ENCODE peak calls at places on chromosomes 1 and 21, in six cellular contexts. N, Q, C, G, I and M are unnamed samples. For H3K4me1, the result is how much of the 10 kb centered on the place peaks cover.

GRCh38 chr1:1157914-1158710 is 15.6 kb upstream of the TTLL10 start:
- DNase-seq in N (peak), Q (peak), C (peak), G (no peak), I (peak), M (no peak)

GRCh38 chr21:27423906-27424595 is 457.2 kb upstream of the ADAMTS5 start:
- DNase-seq in N (peak), Q (no peak), C (peak), G (no peak), I (no peak), M (no peak)

GRCh38 chr1:3907031-3907534 is 7.0 kb upstream of the C1orf174 start:
- DNase-seq in N (no peak), Q (no peak), C (peak), G (no peak), I (no peak), M (no peak)

GRCh38 chr1:17075470-17076255 is 21.8 kb upstream of the SDHB start:
- DNase-seq in N (peak), Q (no peak), C (peak), G (peak), I (no peak), M (no peak)

GRCh38 chr1:61506944-61507343 is 218.0 kb downstream of the TM2D1 start:
- DNase-seq in N (no peak), Q (no peak), C (no peak), G (no peak), I (no peak), M (no peak)

GRCh38 chr1:214581785-214582184 is 21.2 kb upstream of the CENPF start:
- DNase-seq in N (peak), Q (no peak), C (peak), G (no peak), I (no peak), M (no peak)

GRCh38 chr1:26696645-26697440 is 1.0 kb downstream of the ARID1A start:
- DNase-seq in N (peak), Q (peak), C (no peak), G (peak), I (peak), M (no peak)

GRCh38 chr1:222334026-222334680 is 213.8 kb downstream of the HHIPL2 start:
- DNase-seq in N (peak), Q (no peak), C (no peak), G (no peak), I (no peak), M (no peak)

GRCh38 chr1:154493276-154493675 is 8.7 kb upstream of the TDRD10 start:
- DNase-seq in N (no peak), Q (peak), C (peak), G (no peak), I (no peak), M (no peak)

GRCh38 chr1:222243902-222244301 is 304.0 kb downstream of the HHIPL2 start:
- DNase-seq in N (no peak), Q (no peak), C (no peak), G (no peak), I (no peak), M (no peak)

GRCh38 chr1:79197421-79197820 is 190.9 kb upstream of the ADGRL4 start:
- DNase-seq in N (peak), Q (no peak), C (peak), G (peak), I (no peak), M (no peak)

GRCh38 chr21:28066051-28066450 is 926.6 kb downstream of the LTN1 start:
- DNase-seq in N (no peak), Q (no peak), C (no peak), G (no peak), I (no peak), M (no peak)

GRCh38 chr1:30518696-30519095 is 204.7 kb downstream of the MATN1 start:
- DNase-seq in N (no peak), Q (no peak), C (no peak), G (no peak), I (no peak), M (no peak)

GRCh38 chr1:205950280-205950679 is 7.0 kb upstream of the SLC26A9 start:
- DNase-seq in N (no peak), Q (no peak), C (no peak), G (no peak), I (peak), M (no peak)

GRCh38 chr1:59057211-59057694 is 239.6 kb upstream of the FGGY start:
- DNase-seq in N (peak), Q (peak), C (peak), G (peak), I (peak), M (no peak)

GRCh38 chr21:34075760-34076159 is 2.4 kb downstream of the MRPS6 start:
- DNase-seq in N (peak), Q (no peak), C (no peak), G (no peak), I (no peak), M (no peak)

GRCh38 chr1:199149591-199149990 is 510.8 kb downstream of the PTPRC start:
- DNase-seq in N (no peak), Q (no peak), C (no peak), G (no peak), I (no peak), M (no peak)

GRCh38 chr1:54819195-54819536 is 18.0 kb upstream of the TTC22 start:
- DNase-seq in N (no peak), Q (no peak), C (no peak), G (no peak), I (no peak), M (no peak)

GRCh38 chr1:208211901-208212843 is 32.0 kb downstream of the PLXNA2 start:
- DNase-seq in N (no peak), Q (no peak), C (no peak), G (no peak), I (no peak), M (no peak)

GRCh38 chr1:24393892-24394291 is 19.7 kb downstream of the STPG1 start:
- DNase-seq in N (peak), Q (no peak), C (no peak), G (no peak), I (no peak), M (no peak)

GRCh38 chr1:110319332-110320167 is 19.6 kb upstream of the RBM15 start:
- DNase-seq in N (no peak), Q (no peak), C (no peak), G (no peak), I (no peak), M (no peak)

GRCh38 chr1:43235040-43235439 is 34.7 kb upstream of the TMEM125 start:
- DNase-seq in N (no peak), Q (no peak), C (no peak), G (no peak), I (no peak), M (no peak)

GRCh38 chr1:155126494-155127104 is 1.1 kb upstream of the EFNA1 start:
- DNase-seq in N (peak), Q (peak), C (peak), G (peak), I (peak), M (no peak)

GRCh38 chr21:17391811-17392340 is 121.0 kb upstream of the CXADR start:
- DNase-seq in N (no peak), Q (no peak), C (no peak), G (no peak), I (no peak), M (no peak)

GRCh38 chr1:164440222-164440621 is 118.8 kb upstream of the PBX1 start:
- DNase-seq in N (peak), Q (peak), C (peak), G (peak), I (no peak), M (no peak)

GRCh38 chr1:236515443-236515958 is 8.3 kb upstream of the LGALS8 start:
- DNase-seq in N (no peak), Q (no peak), C (no peak), G (no peak), I (peak), M (no peak)

GRCh38 chr1:235601087-235601486 is 48.5 kb downstream of the GNG4 start:
- DNase-seq in N (no peak), Q (no peak), C (peak), G (peak), I (peak), M (no peak)

GRCh38 chr1:113297749-113298148 is 92.6 kb upstream of the MAGI3 start:
- DNase-seq in N (no peak), Q (no peak), C (no peak), G (no peak), I (no peak), M (no peak)

GRCh38 chr1:27402349-27402754 is 9.9 kb downstream of the GPR3 start:
- DNase-seq in N (peak), Q (peak), C (peak), G (peak), I (peak), M (no peak)

GRCh38 chr1:37478451-37478871 is 4.1 kb downstream of the ZC3H12A start:
- DNase-seq in N (peak), Q (no peak), C (no peak), G (no peak), I (no peak), M (no peak)

GRCh38 chr21:32200029-32200428 is 78.8 kb downstream of the MIS18A start:
- DNase-seq in N (no peak), Q (no peak), C (no peak), G (no peak), I (no peak), M (no peak)

GRCh38 chr1:113088972-113089371 is 16.0 kb downstream of the LRIG2 start:
- DNase-seq in N (no peak), Q (no peak), C (no peak), G (no peak), I (no peak), M (no peak)

GRCh38 chr21:37904879-37905278 is 11.4 kb downstream of the KCNJ6 start:
- DNase-seq in N (no peak), Q (peak), C (no peak), G (no peak), I (no peak), M (no peak)

GRCh38 chr1:46248122-46248920 is 758 bp downstream of the RAD54L start:
- DNase-seq in N (peak), Q (no peak), C (peak), G (peak), I (peak), M (no peak)

GRCh38 chr1:234140388-234140787 is 232.9 kb upstream of the COA6 start:
- DNase-seq in N (no peak), Q (no peak), C (no peak), G (no peak), I (no peak), M (no peak)

GRCh38 chr1:59720716-59721115 is 94.0 kb upstream of the HOOK1 start:
- DNase-seq in N (no peak), Q (no peak), C (no peak), G (no peak), I (no peak), M (no peak)

GRCh38 chr1:198121058-198121829 is 35.6 kb upstream of the NEK7 start:
- DNase-seq in N (peak), Q (no peak), C (peak), G (no peak), I (no peak), M (no peak)

GRCh38 chr1:223702735-223703667 is 9.3 kb upstream of the CAPN2 start:
- DNase-seq in N (peak), Q (no peak), C (no peak), G (no peak), I (no peak), M (no peak)
- H3K4me3 ChIP-seq in N (no peak), Q (no peak), C (no peak), G (no peak), I (no peak), M (no peak)

DNA sequence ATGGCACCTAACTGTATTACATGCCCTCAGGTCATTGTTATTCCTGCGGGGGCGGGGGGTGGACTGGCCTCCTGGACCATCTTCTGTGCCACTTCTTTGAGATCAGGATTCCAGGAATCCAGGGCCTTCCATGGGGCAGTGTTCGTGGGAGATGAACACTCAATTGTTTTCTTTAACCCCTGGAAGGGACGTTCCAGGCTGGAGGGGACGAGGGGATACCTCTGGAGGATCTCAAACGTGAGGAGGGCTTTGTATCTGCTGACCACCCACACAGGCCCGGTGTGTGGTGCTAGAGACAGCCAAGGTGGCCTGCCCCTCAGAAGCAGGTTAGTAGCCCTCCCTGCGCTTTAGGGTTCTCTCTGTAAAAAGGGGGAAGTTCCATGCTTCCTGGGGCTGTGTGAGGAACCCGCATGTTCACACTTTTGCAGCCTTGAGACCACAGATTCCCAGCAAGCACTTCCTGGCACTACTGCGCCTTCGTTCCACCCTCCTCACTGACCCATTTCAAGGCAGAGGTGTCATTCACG is 8.0 kb upstream of the GUCA2B start:
- DNase-seq in N (no peak), Q (no peak), C (no peak), G (no peak), I (no peak), M (no peak)
- H3K4me1 ChIP-seq in N (under half), Q (under half), C (under half), G (under half), I (under half), M (under half)

GRCh38 chr1:49183489-49183888 is 406.8 kb upstream of the BEND5 start:
- DNase-seq in N (no peak), Q (no peak), C (no peak), G (no peak), I (no peak), M (no peak)

GRCh38 chr1:49190138-49190537 is 413.4 kb upstream of the BEND5 start:
- DNase-seq in N (no peak), Q (no peak), C (no peak), G (no peak), I (no peak), M (no peak)

GRCh38 chr1:49185455-49185980 is 408.8 kb upstream of the BEND5 start:
- DNase-seq in N (no peak), Q (no peak), C (no peak), G (no peak), I (no peak), M (no peak)

GRCh38 chr1:49187054-49187453 is 410.4 kb upstream of the BEND5 start:
- DNase-seq in N (no peak), Q (no peak), C (no peak), G (no peak), I (no peak), M (no peak)
- H3K4me3 ChIP-seq in N (no peak), Q (no peak), C (no peak), G (no peak), I (no peak), M (no peak)

DNA sequence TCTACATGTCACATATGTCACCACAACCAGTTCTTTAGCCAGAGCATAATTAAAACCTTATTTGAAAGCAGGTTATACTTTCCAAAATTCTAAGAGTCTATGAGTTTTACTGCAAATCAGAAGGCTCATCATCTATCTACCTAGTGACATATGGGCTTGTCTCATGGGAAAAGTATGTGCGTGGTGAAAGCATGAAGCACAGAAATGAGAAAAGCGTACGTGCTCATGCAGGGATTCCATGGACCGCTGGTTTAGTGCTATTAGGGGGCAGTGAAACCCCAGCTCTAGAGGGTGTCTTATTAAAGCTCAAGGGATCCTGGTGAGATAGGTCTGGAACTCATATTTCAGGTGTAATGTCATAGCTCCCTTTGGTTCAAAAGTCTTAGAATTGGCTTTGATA is 50.2 kb downstream of the FAM163A start:
- DNase-seq in N (no peak), Q (no peak), C (no peak), G (no peak), I (no peak), M (no peak)
- H3K4me1 ChIP-seq in N (under half), Q (under half), C (under half), G (under half), I (under half), M (under half)

DNA sequence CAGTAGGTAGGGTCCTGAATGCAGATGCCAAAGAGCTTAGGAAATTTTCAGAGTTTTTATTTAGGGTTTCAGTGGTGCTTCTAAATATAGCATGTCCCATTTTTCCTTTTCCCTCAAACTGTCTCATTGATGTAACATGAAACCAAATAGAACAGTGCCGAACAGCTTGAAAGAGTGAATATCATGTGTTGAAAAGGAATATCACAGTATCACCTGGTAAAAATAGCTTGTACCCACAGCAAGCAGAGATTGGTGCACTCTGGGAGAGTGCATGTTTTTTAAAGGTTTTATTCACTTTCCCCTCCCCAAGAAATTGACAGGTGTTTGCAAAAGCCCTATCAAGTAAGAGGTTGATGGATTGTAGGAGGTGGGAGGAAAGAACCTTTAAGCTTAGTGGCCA is 41.9 kb upstream of the ELAVL4 start:
- DNase-seq in N (no peak), Q (no peak), C (no peak), G (no peak), I (no peak), M (no peak)
- H3K4me3 ChIP-seq in N (no peak), Q (no peak), C (no peak), G (no peak), I (no peak), M (no peak)

GRCh38 chr1:158003409-158003805 is 10.0 kb downstream of the KIRREL1 start:
- DNase-seq in N (no peak), Q (no peak), C (no peak), G (no peak), I (no peak), M (no peak)

GRCh38 chr1:158002630-158003408 is 9.4 kb downstream of the KIRREL1 start:
- DNase-seq in N (peak), Q (no peak), C (no peak), G (peak), I (no peak), M (no peak)

GRCh38 chr1:158007180-158007579 is 13.7 kb downstream of the KIRREL1 start:
- DNase-seq in N (no peak), Q (no peak), C (no peak), G (no peak), I (no peak), M (no peak)

GRCh38 chr1:158007949-158008386 is 14.5 kb downstream of the KIRREL1 start:
- DNase-seq in N (no peak), Q (no peak), C (peak), G (no peak), I (no peak), M (no peak)

GRCh38 chr1:158005249-158005648 is 11.8 kb downstream of the KIRREL1 start:
- DNase-seq in N (no peak), Q (no peak), C (no peak), G (no peak), I (no peak), M (no peak)
- H3K4me1 ChIP-seq in N (half or more), Q (half or more), C (under half), G (under half), I (under half), M (under half)

GRCh38 chr1:231799363-231799986 is 172.9 kb downstream of the DISC1 start:
- DNase-seq in N (peak), Q (no peak), C (peak), G (no peak), I (no peak), M (no peak)

GRCh38 chr1:231796141-231796540 is 169.6 kb downstream of the DISC1 start:
- DNase-seq in N (no peak), Q (no peak), C (no peak), G (no peak), I (no peak), M (no peak)

GRCh38 chr1:231803353-231803752 is 176.8 kb downstream of the DISC1 start:
- DNase-seq in N (peak), Q (no peak), C (no peak), G (no peak), I (no peak), M (no peak)

GRCh38 chr1:231800071-231800470 is 173.5 kb downstream of the DISC1 start:
- DNase-seq in N (no peak), Q (no peak), C (no peak), G (no peak), I (no peak), M (no peak)
- H3K4me3 ChIP-seq in N (no peak), Q (no peak), C (no peak), G (no peak), I (no peak), M (no peak)